ENCODE peak calls at places on chromosomes 2 and 18, in four cellular contexts. One of them, this sample, is unnamed.

GRCh38 chr18:69754108-69754507 is 193.6 kb downstream of the CD226 start:
- DNase-seq in CD4-positive, alpha-beta T cell: no peak
- DNase-seq in fibroblast of the aortic adventitia: no peak
- DNase-seq in GM13977: no peak
- DNase-seq in this sample: no peak

GRCh38 chr2:20382965-20383800 is 32.5 kb upstream of the PUM2 start:
- DNase-seq in CD4-positive, alpha-beta T cell: no peak
- DNase-seq in fibroblast of the aortic adventitia: no peak
- DNase-seq in GM13977: no peak
- DNase-seq in this sample: no peak

GRCh38 chr18:48244530-48244929 is 164.7 kb downstream of the ZBTB7C start:
- DNase-seq in CD4-positive, alpha-beta T cell: no peak
- DNase-seq in fibroblast of the aortic adventitia: no peak
- DNase-seq in GM13977: no peak
- DNase-seq in this sample: no peak

GRCh38 chr2:226625951-226626350 is 173.7 kb downstream of the IRS1 start:
- DNase-seq in CD4-positive, alpha-beta T cell: no peak
- DNase-seq in fibroblast of the aortic adventitia: no peak
- DNase-seq in GM13977: no peak
- DNase-seq in this sample: no peak

GRCh38 chr2:128270306-128271185 is 48.1 kb downstream of the HS6ST1 start:
- DNase-seq in CD4-positive, alpha-beta T cell: no peak
- DNase-seq in fibroblast of the aortic adventitia: no peak
- DNase-seq in GM13977: no peak
- DNase-seq in this sample: no peak

GRCh38 chr2:66696374-66696773 is 261.4 kb downstream of the MEIS1 start:
- DNase-seq in CD4-positive, alpha-beta T cell: no peak
- DNase-seq in fibroblast of the aortic adventitia: peak
- DNase-seq in GM13977: no peak
- DNase-seq in this sample: no peak

GRCh38 chr2:174914894-174915760 is 90.1 kb downstream of the CHN1 start:
- DNase-seq in CD4-positive, alpha-beta T cell: no peak
- DNase-seq in fibroblast of the aortic adventitia: peak
- DNase-seq in GM13977: no peak
- DNase-seq in this sample: no peak

GRCh38 chr18:55506074-55506473 is 81.9 kb downstream of the TCF4 start:
- DNase-seq in CD4-positive, alpha-beta T cell: no peak
- DNase-seq in fibroblast of the aortic adventitia: no peak
- DNase-seq in GM13977: no peak
- DNase-seq in this sample: no peak

GRCh38 chr2:210199186-210199765 is 26.0 kb downstream of the ACADL start:
- DNase-seq in CD4-positive, alpha-beta T cell: no peak
- DNase-seq in fibroblast of the aortic adventitia: peak
- DNase-seq in GM13977: no peak
- DNase-seq in this sample: no peak

GRCh38 chr2:37350034-37350433 is 5.6 kb downstream of the QPCT start:
- DNase-seq in CD4-positive, alpha-beta T cell: no peak
- DNase-seq in fibroblast of the aortic adventitia: no peak
- DNase-seq in GM13977: no peak
- DNase-seq in this sample: no peak

GRCh38 chr2:228507870-228508269 is 326.4 kb upstream of the SPHKAP start:
- DNase-seq in CD4-positive, alpha-beta T cell: no peak
- DNase-seq in fibroblast of the aortic adventitia: peak
- DNase-seq in GM13977: no peak
- DNase-seq in this sample: no peak

GRCh38 chr2:47061989-47062678 is 93.0 kb downstream of the STPG4 start:
- DNase-seq in CD4-positive, alpha-beta T cell: no peak
- DNase-seq in fibroblast of the aortic adventitia: no peak
- DNase-seq in GM13977: no peak
- DNase-seq in this sample: no peak

GRCh38 chr2:131121464-131121863 is 16.3 kb downstream of the PLEKHB2 start:
- DNase-seq in CD4-positive, alpha-beta T cell: no peak
- DNase-seq in fibroblast of the aortic adventitia: peak
- DNase-seq in GM13977: no peak
- DNase-seq in this sample: no peak

GRCh38 chr2:48829036-48829435 is 73.5 kb upstream of the LHCGR start:
- DNase-seq in CD4-positive, alpha-beta T cell: no peak
- DNase-seq in fibroblast of the aortic adventitia: no peak
- DNase-seq in GM13977: no peak
- DNase-seq in this sample: no peak

GRCh38 chr2:48819206-48819605 is 63.7 kb upstream of the LHCGR start:
- DNase-seq in CD4-positive, alpha-beta T cell: no peak
- DNase-seq in fibroblast of the aortic adventitia: no peak
- DNase-seq in GM13977: no peak
- DNase-seq in this sample: no peak

GRCh38 chr2:48829569-48829968 is 74.0 kb upstream of the LHCGR start:
- DNase-seq in CD4-positive, alpha-beta T cell: no peak
- DNase-seq in fibroblast of the aortic adventitia: no peak
- DNase-seq in GM13977: no peak
- DNase-seq in this sample: no peak

GRCh38 chr2:48826986-48827385 is 71.5 kb upstream of the LHCGR start:
- DNase-seq in CD4-positive, alpha-beta T cell: no peak
- DNase-seq in fibroblast of the aortic adventitia: no peak
- DNase-seq in GM13977: no peak
- DNase-seq in this sample: no peak

DNA sequence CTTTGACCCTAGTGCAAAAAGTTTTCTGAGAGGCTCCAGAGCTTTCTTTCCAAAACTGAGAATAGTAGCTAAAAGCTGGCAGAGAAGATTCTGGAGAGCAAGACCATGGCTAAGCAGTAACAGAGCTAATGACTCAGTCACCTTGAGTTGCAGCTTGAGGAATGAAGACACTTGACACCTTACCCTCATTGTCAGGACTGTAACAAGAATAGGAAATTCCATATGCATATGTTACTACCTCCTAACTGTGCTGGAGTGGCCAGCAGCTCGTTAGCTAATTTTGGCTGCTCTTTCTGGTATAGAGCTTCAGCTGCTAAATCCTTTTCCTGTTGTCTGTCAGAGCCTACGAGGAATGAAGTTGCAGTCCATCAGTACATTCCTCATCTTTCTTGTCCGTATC is 68.6 kb upstream of the LHCGR start:
- DNase-seq in CD4-positive, alpha-beta T cell: no peak
- DNase-seq in fibroblast of the aortic adventitia: no peak
- DNase-seq in GM13977: no peak
- DNase-seq in this sample: no peak
- TF ChIP-seq CTCF in CD4-positive, alpha-beta T cell: no peak
- TF ChIP-seq CTCF in fibroblast of the aortic adventitia: no peak
- TF ChIP-seq CTCF in GM13977: no peak
- TF ChIP-seq CTCF in this sample: no peak

GRCh38 chr18:79964330-79965118 is at the start of gene HSBP1L1:
- DNase-seq in CD4-positive, alpha-beta T cell: peak
- DNase-seq in fibroblast of the aortic adventitia: peak
- DNase-seq in GM13977: peak
- DNase-seq in this sample: peak
- TF ChIP-seq CTCF in CD4-positive, alpha-beta T cell: peak
- TF ChIP-seq CTCF in fibroblast of the aortic adventitia: peak
- TF ChIP-seq CTCF in GM13977: peak
- TF ChIP-seq CTCF in this sample: peak

DNA sequence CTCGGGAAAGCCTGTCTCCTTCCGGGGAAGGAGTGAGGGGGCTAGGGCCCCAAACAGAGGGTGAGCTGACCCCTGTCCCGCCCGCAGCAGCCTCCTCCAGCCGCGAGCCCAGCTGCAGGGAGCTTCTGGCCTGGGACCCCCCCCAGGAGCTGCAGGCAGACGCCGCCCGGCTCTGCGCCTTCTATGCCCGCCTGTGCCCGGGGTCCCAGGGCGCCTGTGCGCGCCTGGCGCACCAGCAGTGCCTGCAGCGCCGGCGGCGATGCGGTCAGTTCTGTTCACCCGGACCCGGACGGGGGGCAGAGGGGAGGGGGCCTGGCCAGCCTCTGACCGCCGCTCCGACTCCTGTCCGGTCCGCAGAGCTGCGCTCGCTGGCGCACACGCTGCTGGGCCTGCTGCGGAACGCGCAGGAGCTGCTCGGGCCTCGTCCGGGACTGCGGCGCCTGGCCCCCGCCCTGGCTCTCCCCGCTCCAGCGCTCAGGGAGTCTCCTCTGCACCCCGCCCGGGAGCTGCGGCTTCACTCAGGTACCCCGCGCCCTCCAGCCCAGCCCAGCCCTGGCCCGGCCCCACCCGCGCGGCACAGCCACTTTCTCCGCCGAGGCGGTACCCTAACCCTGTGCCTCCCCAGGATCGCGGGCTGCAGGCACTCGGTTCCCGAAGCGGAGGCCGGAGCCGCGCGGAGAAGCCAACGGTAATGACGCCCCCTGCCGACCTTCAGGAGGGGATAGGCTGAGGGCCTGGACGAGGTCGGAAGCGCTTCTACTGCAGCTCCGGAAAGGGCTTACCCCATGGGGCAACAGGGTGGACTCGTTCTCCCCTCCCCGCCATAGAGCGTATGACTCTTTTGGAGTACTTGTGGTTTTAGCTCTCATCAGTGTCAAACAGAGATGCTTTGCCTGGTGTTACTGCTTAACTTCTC is 2.0 kb upstream of the CHRND start:
- DNase-seq in CD4-positive, alpha-beta T cell: no peak
- DNase-seq in fibroblast of the aortic adventitia: peak
- DNase-seq in GM13977: peak
- DNase-seq in this sample: peak
- TF ChIP-seq CTCF in CD4-positive, alpha-beta T cell: no peak
- TF ChIP-seq CTCF in fibroblast of the aortic adventitia: no peak
- TF ChIP-seq CTCF in GM13977: peak
- TF ChIP-seq CTCF in this sample: peak

DNA sequence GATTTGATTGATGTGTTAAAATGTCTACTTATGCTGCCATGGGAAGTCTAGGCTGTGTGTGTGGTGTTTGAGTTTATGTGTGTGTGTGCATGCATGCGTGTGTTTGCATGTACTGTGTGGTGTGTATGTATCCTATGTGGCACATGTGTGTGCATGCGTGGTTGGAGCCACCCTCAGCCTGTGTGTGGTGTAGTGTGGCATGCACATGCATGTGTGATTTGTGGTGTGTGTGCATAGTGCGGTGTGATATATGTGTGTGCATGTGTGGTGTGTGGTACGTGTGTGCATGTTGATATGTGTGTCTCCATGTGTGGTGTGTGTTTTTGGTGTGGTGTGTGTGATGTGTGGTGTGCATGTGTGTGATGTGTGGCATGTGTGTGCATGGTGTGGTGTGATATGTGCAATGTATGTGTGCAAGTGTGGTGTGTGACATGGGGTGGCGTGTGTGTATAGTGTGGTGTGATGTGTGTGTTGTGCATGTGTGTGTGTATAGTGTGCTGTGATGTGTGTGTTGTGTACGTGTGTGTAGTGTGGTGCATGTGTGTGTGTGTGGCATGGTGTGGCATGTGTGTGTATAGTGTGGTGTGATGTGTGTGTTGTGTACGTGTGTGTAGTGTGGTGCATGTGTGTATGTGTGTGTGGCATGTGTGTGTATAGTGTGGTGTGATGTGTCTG is 66.6 kb upstream of the HDAC4 start:
- DNase-seq in CD4-positive, alpha-beta T cell: no peak
- DNase-seq in fibroblast of the aortic adventitia: no peak
- DNase-seq in GM13977: no peak
- DNase-seq in this sample: no peak
- TF ChIP-seq CTCF in CD4-positive, alpha-beta T cell: no peak
- TF ChIP-seq CTCF in fibroblast of the aortic adventitia: no peak
- TF ChIP-seq CTCF in GM13977: no peak
- TF ChIP-seq CTCF in this sample: no peak

DNA sequence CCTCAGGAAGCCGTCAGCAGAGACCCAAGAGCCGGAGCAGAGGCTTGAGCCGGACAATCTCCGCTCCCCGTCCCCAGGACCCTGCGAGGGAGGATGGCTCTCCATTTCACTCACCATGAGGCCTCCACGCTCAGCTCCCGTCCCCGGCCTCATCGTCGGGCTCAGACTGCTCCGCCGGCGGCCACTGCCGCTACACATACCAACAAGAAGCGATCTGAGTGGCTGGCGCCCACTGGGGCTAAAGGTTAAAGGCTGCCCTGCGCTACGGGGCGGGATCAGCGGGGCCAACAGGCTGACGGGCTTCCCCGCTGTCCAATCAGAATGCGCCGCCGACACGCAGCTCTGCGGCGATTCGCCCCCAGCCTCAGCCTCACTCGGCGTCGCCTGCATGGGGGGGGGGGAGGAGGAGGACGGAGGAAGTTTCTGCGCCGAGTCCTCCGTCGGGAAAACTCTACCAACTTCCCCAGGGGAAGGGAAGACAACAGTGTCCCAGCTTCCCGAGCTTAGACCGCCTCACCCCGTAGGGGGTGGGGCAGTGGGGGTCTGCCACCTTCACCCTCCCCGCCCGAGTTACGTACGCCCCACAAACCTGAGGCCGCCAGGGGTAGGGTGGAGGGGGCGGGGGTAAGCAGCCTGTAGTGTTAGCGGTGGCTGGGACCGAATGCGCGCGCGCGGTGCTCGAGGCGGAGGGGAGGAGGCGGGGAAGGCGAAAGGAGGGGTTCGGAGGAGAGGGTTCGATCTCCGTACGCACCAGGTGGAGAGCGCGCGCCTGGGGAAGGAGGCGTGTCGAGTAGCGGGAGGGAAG is at the start of gene PRPF40A:
- DNase-seq in CD4-positive, alpha-beta T cell: peak
- DNase-seq in fibroblast of the aortic adventitia: peak
- DNase-seq in GM13977: peak
- DNase-seq in this sample: peak
- TF ChIP-seq CTCF in CD4-positive, alpha-beta T cell: no peak
- TF ChIP-seq CTCF in fibroblast of the aortic adventitia: no peak
- TF ChIP-seq CTCF in GM13977: no peak
- TF ChIP-seq CTCF in this sample: no peak

DNA sequence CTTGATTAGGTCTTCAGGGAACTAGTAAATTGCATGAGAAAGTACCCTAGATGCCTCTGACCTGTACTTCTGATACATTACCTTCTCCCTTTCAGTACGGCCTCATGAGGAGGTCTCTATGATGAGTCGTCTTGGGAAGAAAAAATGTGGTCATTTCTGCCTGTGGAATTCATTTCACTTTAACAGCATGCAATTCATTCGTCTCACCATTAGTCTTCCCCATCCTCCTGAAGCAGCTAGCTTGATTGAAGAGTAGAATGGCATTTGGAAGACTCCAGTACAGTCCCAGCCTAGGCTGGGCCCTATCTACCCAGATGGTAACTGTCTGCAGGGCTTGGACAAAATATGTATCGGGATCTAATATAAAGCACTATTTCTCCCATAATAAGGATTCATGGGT is 52.1 kb downstream of the TMX3 start:
- DNase-seq in CD4-positive, alpha-beta T cell: no peak
- DNase-seq in fibroblast of the aortic adventitia: peak
- DNase-seq in GM13977: no peak
- DNase-seq in this sample: no peak
- TF ChIP-seq CTCF in CD4-positive, alpha-beta T cell: no peak
- TF ChIP-seq CTCF in fibroblast of the aortic adventitia: peak
- TF ChIP-seq CTCF in GM13977: no peak
- TF ChIP-seq CTCF in this sample: peak

GRCh38 chr2:160269803-160270570 is 69.9 kb upstream of the ITGB6 start:
- DNase-seq in CD4-positive, alpha-beta T cell: peak
- DNase-seq in fibroblast of the aortic adventitia: peak
- DNase-seq in GM13977: peak
- DNase-seq in this sample: peak
- TF ChIP-seq CTCF in CD4-positive, alpha-beta T cell: peak
- TF ChIP-seq CTCF in fibroblast of the aortic adventitia: peak
- TF ChIP-seq CTCF in GM13977: peak
- TF ChIP-seq CTCF in this sample: peak

GRCh38 chr18:7021994-7022840 is 95.4 kb downstream of the LAMA1 start:
- DNase-seq in CD4-positive, alpha-beta T cell: no peak
- DNase-seq in fibroblast of the aortic adventitia: no peak
- DNase-seq in GM13977: no peak
- DNase-seq in this sample: no peak
- TF ChIP-seq CTCF in CD4-positive, alpha-beta T cell: no peak
- TF ChIP-seq CTCF in fibroblast of the aortic adventitia: no peak
- TF ChIP-seq CTCF in GM13977: no peak
- TF ChIP-seq CTCF in this sample: peak